ENCODE peak calls at places on chromosomes 7 and 10, in nine cellular contexts. C is hepatocyte, T is upper lobe of left lung, Q is progenitor cell of endocrine pancreas, H is fibroblast of the aortic adventitia, Y is IMR-90, G is lung, I is left lung, W is neural progenitor cell. A is an unnamed sample.

GRCh38 chr10:56370217-56371113 is 9.4 kb upstream of the ZWINT start:
- DNase-seq in T (no peak), H (no peak), G (no peak), I (no peak), Q (no peak), C (peak), Y (no peak), W (peak), A (no peak)

GRCh38 chr10:29136401-29136800 is 152.5 kb upstream of the LYZL1 start:
- DNase-seq in W (no peak), C (no peak), Y (peak), G (no peak), H (no peak), T (no peak), I (no peak), Q (no peak), A (no peak)

GRCh38 chr7:130831817-130832481 is 97.9 kb upstream of the KLF14 start:
- DNase-seq in W (peak), I (no peak), Y (peak), T (no peak), G (no peak), Q (no peak), H (peak), C (peak), A (peak)

GRCh38 chr10:78528749-78529204 is 495.1 kb downstream of the RPS24 start:
- DNase-seq in T (no peak), G (no peak), C (no peak), I (no peak), W (no peak), Q (peak), H (no peak), Y (no peak), A (no peak)

GRCh38 chr7:151336027-151336720 is 5.4 kb upstream of the NUB1 start:
- DNase-seq in G (no peak), T (no peak), Q (no peak), I (no peak), Y (no peak), C (no peak), H (no peak), W (no peak), A (no peak)

GRCh38 chr10:78248651-78249464 is 215.2 kb downstream of the RPS24 start:
- DNase-seq in H (peak), G (no peak), W (no peak), Q (no peak), I (no peak), Y (peak), T (no peak), C (peak), A (no peak)

GRCh38 chr10:103843854-103844567 is 11.4 kb downstream of the SH3PXD2A start:
- DNase-seq in G (no peak), I (no peak), Y (peak), C (no peak), Q (no peak), H (peak), T (no peak), W (no peak), A (no peak)

GRCh38 chr7:69418865-69419670 is 179.2 kb upstream of the AUTS2 start:
- DNase-seq in C (no peak), T (no peak), H (no peak), I (no peak), W (no peak), Q (no peak), G (no peak), Y (no peak), A (no peak)

GRCh38 chr7:94888995-94889523 is 18.3 kb upstream of the PPP1R9A start:
- DNase-seq in Y (no peak), C (no peak), Q (no peak), H (no peak), W (no peak), I (no peak), G (no peak), T (no peak), A (no peak)

GRCh38 chr7:101410743-101411476 is 48.2 kb downstream of the COL26A1 start:
- DNase-seq in T (peak), C (peak), Y (no peak), G (no peak), Q (peak), W (peak), H (peak), I (no peak), A (peak)

GRCh38 chr7:128265906-128266300 is 24.8 kb downstream of the LEP start:
- DNase-seq in T (no peak), H (no peak), G (no peak), W (no peak), Q (no peak), I (no peak), Y (no peak), C (no peak), A (no peak)

GRCh38 chr7:126799541-126799940 is 453.2 kb downstream of the GRM8 start:
- DNase-seq in W (no peak), H (no peak), G (no peak), Y (no peak), C (no peak), T (no peak), Q (no peak), I (no peak), A (no peak)

GRCh38 chr7:11758627-11759111 is 73.3 kb downstream of the THSD7A start:
- DNase-seq in W (no peak), C (no peak), G (no peak), H (no peak), Q (no peak), Y (no peak), I (no peak), T (no peak), A (no peak)

GRCh38 chr7:158062661-158063060 is 525.0 kb downstream of the PTPRN2 start:
- DNase-seq in H (no peak), Q (no peak), W (no peak), G (no peak), Y (no peak), I (peak), T (no peak), C (no peak), A (no peak)

GRCh38 chr10:132846631-132847415 is 60.9 kb upstream of the NKX6-2 start:
- DNase-seq in T (peak), W (no peak), G (no peak), Q (peak), Y (no peak), I (peak), C (no peak), H (no peak), A (no peak)

GRCh38 chr10:123558651-123559050 is 107.5 kb upstream of the GPR26 start:
- DNase-seq in W (no peak), Y (no peak), G (no peak), Q (no peak), H (no peak), T (peak), I (no peak), C (no peak), A (no peak)

GRCh38 chr10:26156019-26156418 is 60.6 kb upstream of the GAD2 start:
- DNase-seq in T (no peak), C (no peak), Q (no peak), H (no peak), W (no peak), G (no peak), I (no peak), Y (no peak), A (no peak)

DNA sequence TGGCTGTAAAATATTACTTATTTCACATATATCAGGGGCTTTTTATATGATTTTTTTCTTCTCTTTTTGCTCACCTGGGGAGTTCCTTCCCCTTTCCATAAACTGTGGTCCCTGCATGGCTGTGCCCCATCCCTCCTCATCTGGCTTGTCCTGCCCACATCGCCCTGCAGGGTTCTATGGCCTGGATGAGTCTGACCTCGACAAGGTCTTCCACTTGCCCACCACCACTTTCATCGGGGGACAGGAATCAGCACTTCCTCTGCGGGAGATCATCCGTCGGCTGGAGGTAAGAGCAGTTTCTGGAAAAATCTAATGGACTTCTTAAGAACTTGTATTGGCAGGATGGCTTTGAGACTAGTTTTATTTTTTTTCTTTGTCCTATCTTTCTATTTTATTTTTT is 60.1 kb downstream of the OGDH start:
- DNase-seq in I (no peak), W (no peak), C (no peak), Q (no peak), T (no peak), Y (no peak), H (no peak), G (no peak), A (no peak)
- TF ChIP-seq CTCF in I (no peak), W (no peak), C (no peak), Q (no peak), T (no peak), Y (no peak), H (no peak), G (no peak), A (no peak)

GRCh38 chr10:70051878-70052277 is 768 bp upstream of the MACROH2A2 start:
- DNase-seq in G (no peak), Y (no peak), Q (no peak), H (no peak), W (peak), I (no peak), T (no peak), C (no peak), A (no peak)

GRCh38 chr10:70053896-70054641 is 1.4 kb downstream of the MACROH2A2 start:
- DNase-seq in T (peak), W (peak), I (peak), Q (peak), H (peak), C (peak), Y (no peak), G (no peak), A (no peak)

GRCh38 chr10:70054902-70055301 is 2.3 kb downstream of the MACROH2A2 start:
- DNase-seq in Q (no peak), H (no peak), W (peak), T (no peak), Y (no peak), I (no peak), G (no peak), C (no peak), A (no peak)

GRCh38 chr10:70052462-70053211 is at the start of gene MACROH2A2:
- DNase-seq in W (peak), C (peak), T (peak), H (peak), G (peak), Y (peak), Q (peak), I (peak), A (peak)

DNA sequence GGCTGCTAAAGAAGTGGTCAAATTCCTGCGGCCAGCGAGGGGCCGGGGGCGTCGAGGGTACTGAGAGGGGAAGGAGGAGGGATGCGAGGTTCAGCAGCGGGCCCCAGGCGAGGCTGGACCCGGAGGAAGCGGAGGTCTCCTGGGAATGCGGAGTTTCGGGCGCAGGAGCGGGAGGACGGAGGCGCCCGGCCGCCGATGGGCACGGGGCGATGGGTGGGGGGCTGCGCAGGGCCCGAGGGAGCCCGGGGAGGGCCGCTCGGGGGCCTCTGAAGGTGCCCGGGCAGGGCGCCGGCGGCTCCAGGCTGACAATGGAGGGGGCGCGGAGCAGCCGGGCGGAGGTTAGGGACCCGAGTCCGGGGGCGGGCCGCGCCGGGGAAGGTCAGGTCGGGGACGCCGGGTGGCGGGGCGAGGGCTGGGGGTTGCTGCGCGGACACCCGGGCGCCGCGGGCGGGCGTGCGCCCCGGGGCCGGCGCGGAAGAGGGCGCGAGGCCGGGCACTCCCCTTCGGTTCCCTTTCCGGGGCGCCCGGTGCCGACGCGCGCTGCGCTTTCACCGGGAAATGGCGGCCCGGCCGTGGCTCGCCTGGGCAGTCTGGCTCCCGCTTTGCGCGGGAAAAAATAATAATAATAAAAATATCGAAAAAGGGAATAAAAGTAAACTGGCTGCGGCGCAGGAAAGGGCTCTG is 708 bp downstream of the MACROH2A2 start:
- DNase-seq in G (no peak), T (peak), C (peak), Q (peak), I (peak), H (no peak), Y (no peak), W (peak), A (peak)
- TF ChIP-seq CTCF in G (no peak), T (no peak), C (no peak), Q (no peak), I (no peak), H (no peak), Y (no peak), W (no peak), A (no peak)

DNA sequence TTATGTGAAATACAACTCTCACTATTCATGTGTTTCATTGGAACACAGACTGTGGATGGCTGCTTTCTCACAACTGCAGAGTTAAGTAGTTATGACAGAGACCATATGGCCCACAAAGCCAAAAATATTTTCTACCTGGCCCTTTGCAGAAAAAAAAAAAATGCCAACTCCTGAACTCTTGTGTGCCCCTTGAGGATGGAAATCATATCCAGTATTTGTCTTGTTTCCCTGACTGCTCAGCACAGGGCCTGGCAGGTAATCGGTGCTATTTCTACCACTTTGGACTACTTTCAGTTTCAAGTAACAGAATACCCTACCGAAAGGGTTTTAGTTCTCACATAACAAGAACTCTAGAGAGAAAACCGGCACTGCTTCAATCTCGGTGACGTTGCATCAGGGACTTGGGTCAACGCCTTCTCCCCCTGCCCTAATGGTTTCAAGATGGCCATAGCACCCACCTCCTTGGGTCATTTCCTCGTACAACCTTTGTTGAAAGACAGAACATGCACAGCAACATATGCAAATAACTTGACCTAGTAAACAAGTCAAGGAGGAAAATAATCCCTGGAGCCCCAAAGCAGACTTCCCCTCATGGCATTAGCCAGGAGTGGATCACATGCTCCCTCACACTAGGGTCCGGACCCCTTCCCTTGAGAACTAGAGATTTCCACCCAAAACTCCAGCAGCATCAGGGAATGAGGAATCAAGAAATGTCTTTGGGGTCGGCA is 11.8 kb upstream of the GPNMB start:
- DNase-seq in T (no peak), Y (no peak), G (no peak), Q (no peak), W (no peak), H (peak), C (no peak), I (no peak), A (peak)
- TF ChIP-seq CTCF in T (no peak), Y (no peak), G (no peak), Q (no peak), W (no peak), H (no peak), C (no peak), I (no peak), A (no peak)

GRCh38 chr7:56537952-56538351 is 421.7 kb upstream of the NUPR2 start:
- DNase-seq in W (no peak), G (no peak), Y (no peak), I (peak), Q (no peak), C (no peak), T (peak), H (no peak), A (no peak)

GRCh38 chr7:56538541-56539429 is 422.6 kb upstream of the NUPR2 start:
- DNase-seq in Y (no peak), W (no peak), C (no peak), G (no peak), H (no peak), Q (no peak), T (peak), I (peak), A (no peak)

GRCh38 chr7:56537477-56537876 is 421.3 kb upstream of the NUPR2 start:
- DNase-seq in I (no peak), Y (no peak), Q (no peak), C (no peak), W (no peak), H (no peak), T (no peak), G (no peak), A (no peak)
- TF ChIP-seq CTCF in I (no peak), Y (no peak), Q (no peak), C (no peak), W (no peak), H (no peak), T (no peak), G (no peak), A (no peak)

GRCh38 chr10:33196377-33196706 is 138.1 kb downstream of the NRP1 start:
- DNase-seq in T (no peak), Y (no peak), H (no peak), G (no peak), C (no peak), I (no peak), W (no peak), Q (no peak), A (no peak)
- TF ChIP-seq CTCF in T (no peak), Y (no peak), H (no peak), G (no peak), C (no peak), I (no peak), W (no peak), Q (no peak), A (no peak)